ENCODE peak calls at places on chromosomes 11 and 22, in five cellular contexts. P, O, A, I and U are unnamed samples.

GRCh38 chr11:128716661-128717210 is 22.9 kb downstream of the FLI1 start:
- DNase-seq in P (peak), O (peak), I (no peak), A (peak), U (no peak)

GRCh38 chr11:72682238-72682872 is 8.1 kb upstream of the PDE2A start:
- DNase-seq in A (no peak), P (no peak), O (no peak), I (no peak), U (no peak)

GRCh38 chr22:36395061-36395849 is 7.5 kb upstream of the MYH9 start:
- DNase-seq in I (no peak), P (no peak), A (no peak), O (no peak), U (no peak)

GRCh38 chr11:76944225-76944624 is 83.5 kb downstream of the ACER3 start:
- DNase-seq in I (no peak), P (no peak), O (no peak), A (no peak), U (no peak)

GRCh38 chr22:21041937-21042336 is 3.8 kb upstream of the LRRC74B start:
- DNase-seq in A (no peak), I (no peak), P (peak), O (peak), U (no peak)

GRCh38 chr22:23984430-23984829 is 4.5 kb downstream of the GSTT2 start:
- DNase-seq in I (no peak), P (peak), O (peak), A (peak), U (no peak)

GRCh38 chr11:6356503-6356902 is 33.8 kb upstream of the SMPD1 start:
- DNase-seq in I (no peak), O (no peak), P (no peak), A (no peak), U (no peak)

GRCh38 chr22:39674536-39674935 is 104.0 kb downstream of the CACNA1I start:
- DNase-seq in A (no peak), P (peak), O (no peak), I (no peak), U (no peak)

GRCh38 chr11:12461516-12461915 is 84.1 kb downstream of the PARVA start:
- DNase-seq in O (no peak), A (no peak), I (no peak), P (no peak), U (no peak)

GRCh38 chr11:45208135-45208534 is 61.7 kb downstream of the PRDM11 start:
- DNase-seq in O (no peak), I (no peak), A (no peak), P (no peak), U (no peak)